ENCODE peak calls at places on chromosomes 11 and 22, in five cellular contexts. One of them, this sample, is unnamed.

GRCh38 chr11:115226556-115226955 is 277.7 kb downstream of the CADM1 start:
- DNase-seq in SK-N-SH: no peak
- DNase-seq in K562: no peak
- DNase-seq in GM12878: no peak
- DNase-seq in HepG2: peak
- DNase-seq in this sample: no peak

GRCh38 chr11:86116386-86116726 is 47.5 kb upstream of the PICALM start:
- DNase-seq in SK-N-SH: peak
- DNase-seq in K562: no peak
- DNase-seq in GM12878: peak
- DNase-seq in HepG2: no peak
- DNase-seq in this sample: no peak

GRCh38 chr11:125141686-125142535 is 22.6 kb upstream of the PKNOX2 start:
- DNase-seq in SK-N-SH: peak
- DNase-seq in K562: peak
- DNase-seq in GM12878: no peak
- DNase-seq in HepG2: no peak
- DNase-seq in this sample: peak

GRCh38 chr11:45102810-45103621 is 43.4 kb upstream of the PRDM11 start:
- DNase-seq in SK-N-SH: peak
- DNase-seq in K562: peak
- DNase-seq in GM12878: peak
- DNase-seq in HepG2: peak
- DNase-seq in this sample: peak

GRCh38 chr11:76769071-76769560 is 14.0 kb upstream of the TSKU start:
- DNase-seq in SK-N-SH: no peak
- DNase-seq in K562: no peak
- DNase-seq in GM12878: no peak
- DNase-seq in HepG2: no peak
- DNase-seq in this sample: no peak

GRCh38 chr11:44615913-44616806 is 50.7 kb downstream of the CD82 start:
- DNase-seq in SK-N-SH: no peak
- DNase-seq in K562: no peak
- DNase-seq in GM12878: no peak
- DNase-seq in HepG2: no peak
- DNase-seq in this sample: no peak

GRCh38 chr22:20141186-20142077 is 9.4 kb downstream of the CCDC188 start:
- DNase-seq in SK-N-SH: no peak
- DNase-seq in K562: no peak
- DNase-seq in GM12878: no peak
- DNase-seq in HepG2: no peak
- DNase-seq in this sample: no peak

GRCh38 chr11:34316347-34317037 is 41.3 kb downstream of the ABTB2 start:
- DNase-seq in SK-N-SH: no peak
- DNase-seq in K562: no peak
- DNase-seq in GM12878: no peak
- DNase-seq in HepG2: no peak
- DNase-seq in this sample: no peak

GRCh38 chr11:88779551-88779950 is 286.2 kb downstream of the GRM5 start:
- DNase-seq in SK-N-SH: no peak
- DNase-seq in K562: no peak
- DNase-seq in GM12878: no peak
- DNase-seq in HepG2: peak
- DNase-seq in this sample: no peak

GRCh38 chr11:59954219-59954847 is 9.5 kb upstream of the OOSP4A start:
- DNase-seq in SK-N-SH: no peak
- DNase-seq in K562: no peak
- DNase-seq in GM12878: no peak
- DNase-seq in HepG2: no peak
- DNase-seq in this sample: no peak

GRCh38 chr22:20247010-20247505 is 21.1 kb downstream of the RTN4R start:
- DNase-seq in SK-N-SH: no peak
- DNase-seq in K562: peak
- DNase-seq in GM12878: peak
- DNase-seq in HepG2: no peak
- DNase-seq in this sample: no peak

GRCh38 chr11:80320765-80321164 is 879.9 kb upstream of the TENM4 start:
- DNase-seq in SK-N-SH: peak
- DNase-seq in K562: no peak
- DNase-seq in GM12878: no peak
- DNase-seq in HepG2: no peak
- DNase-seq in this sample: no peak

GRCh38 chr11:79212711-79213110 is 228.1 kb downstream of the TENM4 start:
- DNase-seq in SK-N-SH: peak
- DNase-seq in K562: no peak
- DNase-seq in GM12878: no peak
- DNase-seq in HepG2: no peak
- DNase-seq in this sample: no peak

GRCh38 chr11:8263109-8263768 is 439 bp downstream of the LMO1 start:
- DNase-seq in SK-N-SH: peak
- DNase-seq in K562: no peak
- DNase-seq in GM12878: no peak
- DNase-seq in HepG2: no peak
- DNase-seq in this sample: no peak

GRCh38 chr11:64611961-64612646 is 21.1 kb downstream of the SLC22A12 start:
- DNase-seq in SK-N-SH: no peak
- DNase-seq in K562: no peak
- DNase-seq in GM12878: no peak
- DNase-seq in HepG2: no peak
- DNase-seq in this sample: no peak

GRCh38 chr11:41382927-41383326 is 76.5 kb downstream of the LRRC4C start:
- DNase-seq in SK-N-SH: no peak
- DNase-seq in K562: no peak
- DNase-seq in GM12878: no peak
- DNase-seq in HepG2: no peak
- DNase-seq in this sample: no peak

GRCh38 chr11:77776455-77776854 is 44.1 kb downstream of the RSF1 start:
- DNase-seq in SK-N-SH: no peak
- DNase-seq in K562: peak
- DNase-seq in GM12878: no peak
- DNase-seq in HepG2: peak
- DNase-seq in this sample: peak

GRCh38 chr11:61445535-61445934 is 15.6 kb downstream of the SDHAF2 start:
- DNase-seq in SK-N-SH: no peak
- DNase-seq in K562: no peak
- DNase-seq in GM12878: no peak
- DNase-seq in HepG2: no peak
- DNase-seq in this sample: no peak

GRCh38 chr11:67665537-67666302 is 8.7 kb downstream of the ALDH3B2 start:
- DNase-seq in SK-N-SH: peak
- DNase-seq in K562: peak
- DNase-seq in GM12878: no peak
- DNase-seq in HepG2: no peak
- DNase-seq in this sample: no peak

GRCh38 chr11:12188548-12189317 is 78.3 kb downstream of the MICAL2 start:
- DNase-seq in SK-N-SH: no peak
- DNase-seq in K562: no peak
- DNase-seq in GM12878: no peak
- DNase-seq in HepG2: no peak
- DNase-seq in this sample: no peak

GRCh38 chr11:83725718-83726117 is 439.6 kb upstream of the CCDC90B start:
- DNase-seq in SK-N-SH: no peak
- DNase-seq in K562: no peak
- DNase-seq in GM12878: peak
- DNase-seq in HepG2: no peak
- DNase-seq in this sample: no peak

GRCh38 chr11:9263840-9264380 is 1.2 kb downstream of the DENND5A start:
- DNase-seq in SK-N-SH: peak
- DNase-seq in K562: no peak
- DNase-seq in GM12878: peak
- DNase-seq in HepG2: peak
- DNase-seq in this sample: no peak

GRCh38 chr22:21974058-21974649 is 8.4 kb downstream of the TOP3B start:
- DNase-seq in SK-N-SH: no peak
- DNase-seq in K562: no peak
- DNase-seq in GM12878: no peak
- DNase-seq in HepG2: no peak
- DNase-seq in this sample: no peak

GRCh38 chr11:133946541-133947297 is 10.0 kb downstream of the IGSF9B start:
- DNase-seq in SK-N-SH: peak
- DNase-seq in K562: no peak
- DNase-seq in GM12878: no peak
- DNase-seq in HepG2: no peak
- DNase-seq in this sample: no peak

GRCh38 chr11:133945087-133945974 is 11.4 kb downstream of the IGSF9B start:
- DNase-seq in SK-N-SH: peak
- DNase-seq in K562: no peak
- DNase-seq in GM12878: no peak
- DNase-seq in HepG2: no peak
- DNase-seq in this sample: no peak

GRCh38 chr11:133946018-133946417 is 10.8 kb downstream of the IGSF9B start:
- DNase-seq in SK-N-SH: no peak
- DNase-seq in K562: no peak
- DNase-seq in GM12878: no peak
- DNase-seq in HepG2: no peak
- DNase-seq in this sample: no peak

GRCh38 chr11:133948711-133949110 is 8.1 kb downstream of the IGSF9B start:
- DNase-seq in SK-N-SH: no peak
- DNase-seq in K562: no peak
- DNase-seq in GM12878: no peak
- DNase-seq in HepG2: no peak
- DNase-seq in this sample: no peak

GRCh38 chr11:133947298-133947905 is 9.4 kb downstream of the IGSF9B start:
- DNase-seq in SK-N-SH: peak
- DNase-seq in K562: peak
- DNase-seq in GM12878: no peak
- DNase-seq in HepG2: peak
- DNase-seq in this sample: peak
- TF ChIP-seq FOXM1 in SK-N-SH: no peak
- TF ChIP-seq FOXM1 in K562: no peak
- TF ChIP-seq FOXM1 in GM12878: no peak
- TF ChIP-seq FOXM1 in HepG2: no peak
- TF ChIP-seq FOXM1 in this sample: no peak

DNA sequence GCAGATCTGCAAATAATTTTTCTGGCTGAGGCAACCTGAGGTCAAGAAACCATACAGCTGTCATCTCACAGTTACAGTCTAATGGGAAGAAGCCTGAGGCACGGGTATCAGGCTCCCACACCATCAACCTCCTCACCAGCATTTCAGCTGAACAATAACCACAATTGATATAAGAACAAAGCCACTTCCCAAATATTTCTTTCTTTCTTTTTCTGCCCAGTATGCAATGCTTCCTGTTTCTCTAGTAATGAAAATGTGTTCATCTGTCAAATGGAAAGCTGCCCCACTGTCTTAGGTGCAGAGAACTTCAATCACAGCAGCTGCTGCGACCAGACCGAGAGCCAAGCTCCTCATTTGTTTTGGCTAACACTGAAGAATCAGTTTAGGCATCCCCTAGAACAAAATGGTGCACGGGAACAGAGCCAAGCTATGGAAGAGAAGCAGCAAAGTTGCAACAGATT is 108.4 kb downstream of the BLID start:
- DNase-seq in SK-N-SH: no peak
- DNase-seq in K562: no peak
- DNase-seq in GM12878: no peak
- DNase-seq in HepG2: no peak
- DNase-seq in this sample: no peak
- TF ChIP-seq FOXM1 in SK-N-SH: no peak
- TF ChIP-seq FOXM1 in K562: no peak
- TF ChIP-seq FOXM1 in GM12878: no peak
- TF ChIP-seq FOXM1 in HepG2: no peak
- TF ChIP-seq FOXM1 in this sample: no peak

DNA sequence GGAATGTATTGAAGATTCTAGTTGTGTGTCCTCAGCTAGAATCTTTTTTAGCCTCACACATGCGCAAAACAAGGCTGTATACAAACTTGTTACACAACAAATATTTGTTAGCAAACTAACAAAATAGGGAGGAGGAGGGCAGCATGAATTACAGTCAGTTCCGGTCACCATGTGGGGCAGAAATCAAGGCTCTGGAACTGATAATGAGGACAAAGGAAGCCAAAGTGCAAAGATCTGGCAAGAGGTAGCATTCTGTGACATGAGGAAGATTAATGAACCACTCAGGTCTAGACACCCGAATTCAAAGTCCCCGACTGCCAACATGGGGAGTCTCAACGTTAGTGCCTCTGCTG is 1.9 kb downstream of the SUN2 start:
- DNase-seq in SK-N-SH: no peak
- DNase-seq in K562: no peak
- DNase-seq in GM12878: no peak
- DNase-seq in HepG2: peak
- DNase-seq in this sample: no peak
- TF ChIP-seq FOXM1 in SK-N-SH: no peak
- TF ChIP-seq FOXM1 in K562: no peak
- TF ChIP-seq FOXM1 in GM12878: no peak
- TF ChIP-seq FOXM1 in HepG2: no peak
- TF ChIP-seq FOXM1 in this sample: no peak

DNA sequence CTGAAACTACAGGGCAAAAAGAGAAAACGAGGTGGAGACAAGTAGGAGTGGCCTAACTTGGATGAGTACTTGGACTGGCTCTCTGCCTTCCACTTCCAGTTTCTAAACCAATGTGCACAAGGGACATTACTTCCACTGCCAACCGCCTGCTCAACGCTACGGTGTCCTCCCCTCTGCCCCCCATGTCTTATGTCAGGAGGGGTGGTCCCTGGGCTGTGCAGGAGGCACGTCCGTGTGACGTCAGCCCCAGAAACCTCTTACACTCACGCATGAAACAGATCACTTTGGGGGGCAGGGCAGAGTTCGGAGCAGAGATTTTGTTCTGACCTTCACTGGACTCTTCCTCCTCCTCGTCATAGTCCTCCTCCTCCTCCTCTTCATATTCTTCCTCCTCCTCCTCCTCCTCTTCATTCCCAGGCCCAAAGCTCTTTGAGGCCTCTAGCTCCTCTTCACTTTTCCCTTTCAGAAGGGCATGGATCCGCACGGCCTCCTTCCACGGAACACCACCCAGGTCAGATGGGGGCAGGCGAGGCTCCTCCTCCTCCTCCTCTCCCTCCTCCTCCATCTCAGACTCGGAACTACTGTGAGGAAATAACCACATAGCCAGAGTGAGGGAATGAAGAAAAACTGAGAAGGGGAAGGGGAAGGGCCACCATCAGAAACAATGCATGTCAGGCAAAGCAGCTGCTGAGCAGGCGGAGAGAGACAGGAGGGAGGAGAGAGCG is 57.4 kb upstream of the BID start:
- DNase-seq in SK-N-SH: no peak
- DNase-seq in K562: no peak
- DNase-seq in GM12878: no peak
- DNase-seq in HepG2: no peak
- DNase-seq in this sample: no peak
- TF ChIP-seq FOXM1 in SK-N-SH: no peak
- TF ChIP-seq FOXM1 in K562: no peak
- TF ChIP-seq FOXM1 in GM12878: no peak
- TF ChIP-seq FOXM1 in HepG2: no peak
- TF ChIP-seq FOXM1 in this sample: no peak

GRCh38 chr22:50262973-50263617 is 1.6 kb upstream of the MAPK12 start:
- DNase-seq in SK-N-SH: peak
- DNase-seq in K562: no peak
- DNase-seq in GM12878: no peak
- DNase-seq in HepG2: no peak
- DNase-seq in this sample: no peak

GRCh38 chr22:50260801-50261614 is 475 bp downstream of the MAPK12 start:
- DNase-seq in SK-N-SH: peak
- DNase-seq in K562: peak
- DNase-seq in GM12878: no peak
- DNase-seq in HepG2: no peak
- DNase-seq in this sample: peak

GRCh38 chr22:50262460-50262911 is 1.0 kb upstream of the MAPK12 start:
- DNase-seq in SK-N-SH: no peak
- DNase-seq in K562: peak
- DNase-seq in GM12878: no peak
- DNase-seq in HepG2: peak
- DNase-seq in this sample: no peak

GRCh38 chr22:50260434-50260800 is 1.1 kb downstream of the MAPK12 start:
- DNase-seq in SK-N-SH: no peak
- DNase-seq in K562: peak
- DNase-seq in GM12878: no peak
- DNase-seq in HepG2: no peak
- DNase-seq in this sample: no peak

GRCh38 chr22:50261615-50262459 is at the start of gene MAPK12:
- DNase-seq in SK-N-SH: peak
- DNase-seq in K562: peak
- DNase-seq in GM12878: no peak
- DNase-seq in HepG2: no peak
- DNase-seq in this sample: peak
- TF ChIP-seq FOXM1 in SK-N-SH: no peak
- TF ChIP-seq FOXM1 in K562: no peak
- TF ChIP-seq FOXM1 in GM12878: no peak
- TF ChIP-seq FOXM1 in HepG2: no peak
- TF ChIP-seq FOXM1 in this sample: no peak

This sample was measured in HEK293T.